ENCODE peak calls at places on chromosome X, in eight cellular contexts. N is HFF-Myc, A is endothelial cell of umbilical vein, I is choroid plexus epithelial cell, O is GM23248, X is endodermal cell, L is astrocyte of the spinal cord, U is cardiac muscle cell. Q is an unnamed sample.

GRCh38 chrX:1483843-1484637 is 31.3 kb upstream of the ASMTL start:
- DNase-seq in X (no peak), N (no peak), A (no peak), O (no peak), I (no peak), U (no peak), L (no peak), Q (no peak)

GRCh38 chrX:26851981-26852380 is 611.2 kb downstream of the PPP4R3C start:
- DNase-seq in O (peak), X (no peak), I (peak), A (peak), N (no peak), L (peak), U (peak), Q (peak)

GRCh38 chrX:120790552-120790951 is 85.1 kb downstream of the CT47B1 start:
- DNase-seq in U (no peak), X (no peak), N (no peak), L (no peak), O (no peak), I (no peak), A (peak), Q (no peak)

GRCh38 chrX:65534450-65535292 is at the start of gene LAS1L:
- DNase-seq in A (peak), I (peak), U (peak), L (peak), X (peak), O (peak), N (peak), Q (peak)

GRCh38 chrX:109709129-109709631 is 23.9 kb downstream of the ACSL4 start:
- DNase-seq in O (peak), N (no peak), L (peak), I (peak), A (peak), U (no peak), X (no peak), Q (peak)

GRCh38 chrX:104392350-104392749 is 137.6 kb upstream of the ESX1 start:
- DNase-seq in O (no peak), X (no peak), L (no peak), U (no peak), A (no peak), I (peak), N (no peak), Q (no peak)

GRCh38 chrX:110276778-110277177 is 41.1 kb downstream of the AMMECR1 start:
- DNase-seq in L (no peak), X (no peak), O (no peak), U (no peak), I (no peak), A (no peak), N (no peak), Q (no peak)

GRCh38 chrX:130539721-130540321 is 138.0 kb downstream of the RBMX2 start:
- DNase-seq in O (peak), I (peak), U (peak), N (no peak), A (peak), L (peak), X (peak), Q (peak)

GRCh38 chrX:45852884-45853283 is 652.2 kb upstream of the DIPK2B start:
- DNase-seq in A (no peak), N (no peak), U (no peak), L (no peak), X (no peak), O (peak), I (peak), Q (no peak)

GRCh38 chrX:111352424-111352823 is 59.6 kb downstream of the DCX start:
- DNase-seq in O (peak), L (peak), U (no peak), N (no peak), I (peak), A (no peak), X (no peak), Q (peak)

GRCh38 chrX:115232933-115233496 is 881 bp downstream of the LRCH2 start:
- DNase-seq in L (peak), A (peak), U (no peak), N (no peak), X (no peak), I (peak), O (peak), Q (peak)
- H3K4me3 ChIP-seq in L (peak), A (peak), U (peak), N (peak), X (peak), I (peak), O (peak), Q (peak)

DNA sequence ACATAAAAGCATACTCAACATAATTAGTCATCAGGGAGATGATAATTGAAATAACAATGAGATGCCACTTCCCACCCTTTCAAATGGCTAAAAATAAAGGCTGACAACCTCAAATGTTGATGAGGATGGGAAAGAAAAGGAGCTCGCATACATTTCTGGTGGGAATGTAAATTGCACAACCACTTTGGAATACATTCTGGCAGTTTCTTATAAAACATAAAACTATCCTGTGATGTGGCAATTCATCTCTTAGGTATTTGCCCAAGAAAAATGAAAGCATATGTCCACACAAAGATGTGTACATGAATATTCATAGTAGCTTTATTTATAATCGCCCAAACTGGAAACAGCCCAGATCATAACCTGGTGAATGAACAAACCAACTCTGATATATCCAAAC is 682 bp upstream of the ZNF275 start:
- DNase-seq in N (no peak), A (no peak), U (no peak), O (peak), L (peak), X (no peak), I (peak), Q (peak)
- H3K4me3 ChIP-seq in N (peak), A (peak), U (peak), O (peak), L (peak), X (peak), I (no peak), Q (no peak)

GRCh38 chrX:134528936-134529335 is 69.0 kb downstream of the HPRT1 start:
- DNase-seq in U (no peak), I (no peak), A (peak), L (peak), N (no peak), X (no peak), O (no peak), Q (no peak)
- H3K4me3 ChIP-seq in U (no peak), I (no peak), A (no peak), L (no peak), N (no peak), X (no peak), O (no peak), Q (no peak)

DNA sequence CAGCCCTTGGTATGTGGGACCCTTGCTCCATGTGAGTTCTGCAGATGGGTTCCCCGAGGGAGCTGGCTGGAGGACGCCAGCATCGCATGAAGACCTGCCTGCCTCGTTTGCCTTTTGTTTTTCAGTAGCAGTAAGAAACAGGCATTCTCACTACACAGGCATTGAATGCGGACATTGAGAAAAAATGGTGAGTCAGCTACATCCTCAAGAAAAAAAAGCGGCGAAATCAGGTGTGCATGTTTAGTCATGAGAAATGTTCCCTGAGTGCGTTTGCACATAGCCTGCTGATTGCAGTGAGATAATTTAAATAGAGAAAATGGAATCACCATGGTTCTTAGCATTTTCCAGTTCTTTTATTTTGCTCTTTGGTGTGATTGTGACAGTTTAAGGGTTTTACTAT is 54.1 kb upstream of the CLDN34 start:
- DNase-seq in U (no peak), A (no peak), X (no peak), I (peak), O (peak), N (no peak), L (peak), Q (no peak)
- H3K4me3 ChIP-seq in U (no peak), A (no peak), X (no peak), I (no peak), O (peak), N (peak), L (peak), Q (no peak)

Q was measured in fibroblast of the aortic adventitia.